ENCODE peak calls at places on chromosomes 13 and 19, in four cellular contexts. H is activated T-helper 1 cell treated with anti-CD3 and anti-CD28 coated beads, Interleukin-2, amount 50 U/mL, for 16 hours; G is NCI-H69; O is stimulated activated CD4-positive, alpha-beta T cell treated with anti-CD3 and anti-CD28 coated beads, Interleukin-12 subunit alpha, Interleukin-12 subunit beta, amount 100 ng/mL, for 48 hours. X is an unnamed sample.
A peak's percentile ranks its signal among the peaks of the same experiment; 100 is the strongest.

GRCh38 chr13:31538067-31539042 is 201.0 kb upstream of the RXFP2 start:
- DNase-seq in H (no peak), G (peak; percentile 18), O (no peak), X (peak; percentile 69)

GRCh38 chr19:48907671-48908070 is 7.6 kb downstream of the NUCB1 start:
- DNase-seq in H (no peak), O (no peak), G (no peak), X (no peak)

GRCh38 chr19:2782357-2782935 is 627 bp downstream of the SGTA start:
- DNase-seq in H (no peak), G (peak; percentile 37), O (no peak), X (peak; percentile 41)

GRCh38 chr19:46113726-46114125 is 10.8 kb downstream of the IGFL3 start:
- DNase-seq in G (no peak), H (no peak), O (no peak), X (no peak)

GRCh38 chr19:16446108-16447014 is 25.4 kb downstream of the EPS15L1 start:
- DNase-seq in G (no peak), H (no peak), O (no peak), X (no peak)

GRCh38 chr13:99752373-99752772 is 219.2 kb downstream of the ZIC5 start:
- DNase-seq in O (no peak), G (peak; percentile 78), H (no peak), X (no peak)

GRCh38 chr19:49624967-49625910 is 14.7 kb downstream of the RRAS start:
- DNase-seq in O (no peak), H (no peak), G (no peak), X (no peak)

GRCh38 chr19:32372726-32373613 is 27.6 kb downstream of the ZNF507 start:
- DNase-seq in G (no peak), H (no peak), O (no peak), X (no peak)

GRCh38 chr19:4557971-4558941 is 1.2 kb downstream of the SEMA6B start:
- DNase-seq in G (peak; percentile 44), O (peak; percentile 18), H (no peak), X (peak; percentile 64)

GRCh38 chr13:37289212-37289935 is 183.9 kb upstream of the CSNK1A1L start:
- DNase-seq in H (no peak), G (no peak), O (no peak), X (no peak)

GRCh38 chr19:2469102-2469914 is 6.6 kb upstream of the GADD45B start:
- DNase-seq in G (no peak), O (peak; percentile 30), H (no peak), X (peak; percentile 43)

GRCh38 chr13:39876258-39876657 is 220.8 kb downstream of the COG6 start:
- DNase-seq in H (no peak), G (no peak), O (no peak), X (peak; percentile 73)

GRCh38 chr19:4523306-4524110 is 5.2 kb upstream of the PLIN4 start:
- DNase-seq in G (peak; percentile 40), H (no peak), O (peak; percentile 29), X (peak; percentile 49)

GRCh38 chr19:7926727-7927604 is 1.0 kb upstream of the CTXN1 start:
- DNase-seq in H (no peak), G (peak; percentile 37), O (no peak), X (no peak)

GRCh38 chr19:38384209-38385027 is 3.4 kb downstream of the GGN start:
- DNase-seq in G (no peak), H (no peak), O (no peak), X (peak; percentile 44)

GRCh38 chr13:52879950-52880650 is 31.7 kb upstream of the PCDH8 start:
- DNase-seq in G (peak; percentile 86), O (no peak), H (no peak), X (no peak)

GRCh38 chr13:54232700-54233099 is 1204.1 kb downstream of the OLFM4 start:
- DNase-seq in O (no peak), H (no peak), G (no peak), X (no peak)

GRCh38 chr13:30340367-30341184 is 33.2 kb upstream of the KATNAL1 start:
- DNase-seq in H (no peak), G (no peak), O (no peak), X (peak; percentile 88)

GRCh38 chr13:100636004-100636403 is 38.6 kb downstream of the TMTC4 start:
- DNase-seq in O (no peak), H (no peak), G (peak; percentile 98), X (no peak)

GRCh38 chr13:94342436-94343242 is 136.8 kb downstream of the DCT start:
- DNase-seq in O (no peak), H (no peak), G (no peak), X (no peak)

GRCh38 chr13:45178349-45179142 is 22.3 kb downstream of the KCTD4 start:
- DNase-seq in G (no peak), H (no peak), O (no peak), X (peak; percentile 52)

GRCh38 chr19:46426506-46427162 is 2.1 kb downstream of the PNMA8C start:
- DNase-seq in H (no peak), O (peak; percentile 47), G (peak; percentile 86), X (peak; percentile 91)

GRCh38 chr13:24747248-24748151 is 16.5 kb upstream of the RNF17 start:
- DNase-seq in G (peak; percentile 25), H (no peak), O (no peak), X (peak; percentile 46)

GRCh38 chr19:55609326-55609725 is 3.9 kb downstream of the ZNF865 start:
- DNase-seq in H (no peak), O (no peak), G (no peak), X (no peak)

GRCh38 chr13:23467048-23467931 is 33.8 kb upstream of the SACS start:
- DNase-seq in O (no peak), G (peak; percentile 8), H (no peak), X (peak; percentile 41)

GRCh38 chr13:28530729-28531194 is 35.8 kb upstream of the FLT1 start:
- DNase-seq in G (no peak), H (no peak), O (no peak), X (peak; percentile 44)

GRCh38 chr13:74062933-74063332 is 71.3 kb downstream of the KLF12 start:
- DNase-seq in O (peak; percentile 40), H (no peak), G (no peak), X (no peak)

GRCh38 chr13:80339841-80340642 is 884 bp downstream of the SPRY2 start:
- DNase-seq in H (no peak), O (no peak), G (peak; percentile 43), X (peak; percentile 69)

GRCh38 chr19:35262101-35262761 is 6.5 kb upstream of the USF2 start:
- DNase-seq in H (no peak), G (no peak), O (no peak), X (no peak)

GRCh38 chr13:48234652-48235099 is 1.7 kb downstream of the ITM2B start:
- DNase-seq in O (no peak), H (no peak), G (peak; percentile 0), X (peak; percentile 56)

GRCh38 chr19:6100284-6100915 is 9.9 kb downstream of the RFX2 start:
- DNase-seq in G (peak; percentile 52), O (peak; percentile 13), H (no peak), X (no peak)

GRCh38 chr19:23974941-23975340 is 60.3 kb downstream of the ZNF726 start:
- DNase-seq in O (no peak), H (no peak), G (no peak), X (no peak)

GRCh38 chr13:111661052-111661451 is 340.6 kb downstream of the TEX29 start:
- DNase-seq in G (no peak), H (no peak), O (no peak), X (no peak)

GRCh38 chr19:39590265-39590664 is 12.1 kb upstream of the LGALS13 start:
- DNase-seq in G (no peak), H (no peak), O (no peak), X (peak; percentile 1)

X was measured in adipocyte.